ENCODE peak calls at places on chromosomes 1 and 21, in eight cellular contexts. T is fibroblast of pulmonary artery; N is stimulated activated CD4-positive, alpha-beta T cell treated with anti-CD3 and anti-CD28 coated beads, Interleukin-2, amount 100 ng/mL, for 24 hours; G is fibroblast of lung; Z is activated T-cell treated with anti-CD3 and anti-CD28 coated beads, Interleukin-2, amount 50 U/mL, for 72 hours; A is NCI-H510A; C is naive thymus-derived CD4-positive, alpha-beta T cell; E is stimulated activated CD8-positive, alpha-beta memory T cell treated with anti-CD3 and anti-CD28 coated beads, Interleukin-4, amount 100 ng/mL, for 48 hours. H is an unnamed sample.

GRCh38 chr1:114901739-114902255 is 47.1 kb downstream of the SYCP1 start:
- DNase-seq in A (no peak), T (no peak), C (no peak), G (no peak), E (no peak), N (no peak), Z (no peak), H (no peak)

GRCh38 chr1:192539450-192540132 is 36.0 kb upstream of the RGS1 start:
- DNase-seq in G (peak; percentile 98), T (peak; percentile 98), C (no peak), E (no peak), A (no peak), Z (no peak), N (no peak), H (no peak)

GRCh38 chr1:240608707-240609106 is 3.2 kb downstream of the GREM2 start:
- DNase-seq in G (no peak), C (no peak), E (no peak), T (peak; percentile 10), Z (no peak), N (no peak), A (no peak), H (no peak)

GRCh38 chr21:44889625-44890337 is 16.3 kb upstream of the PTTG1IP start:
- DNase-seq in T (no peak), E (no peak), Z (no peak), N (no peak), A (no peak), C (no peak), G (no peak), H (no peak)

GRCh38 chr1:111747282-111747734 is 8.1 kb upstream of the INKA2 start:
- DNase-seq in E (peak; percentile 79), N (peak; percentile 75), C (peak; percentile 59), G (peak; percentile 84), A (no peak), Z (peak; percentile 78), T (peak; percentile 89), H (peak; percentile 54)

GRCh38 chr1:28148880-28149195 is 27.7 kb downstream of the PTAFR start:
- DNase-seq in N (no peak), C (no peak), G (no peak), A (no peak), T (no peak), E (no peak), Z (no peak), H (no peak)

GRCh38 chr1:27551953-27552312 is 52.0 kb downstream of the AHDC1 start:
- DNase-seq in G (no peak), N (no peak), A (no peak), C (no peak), E (no peak), T (no peak), Z (no peak), H (no peak)

GRCh38 chr1:156081174-156082110 is 823 bp downstream of the MEX3A start:
- DNase-seq in A (no peak), C (no peak), G (no peak), N (no peak), T (peak; percentile 16), Z (no peak), E (no peak), H (no peak)

GRCh38 chr1:156602557-156602993 is 1.3 kb upstream of the GPATCH4 start:
- DNase-seq in C (no peak), G (no peak), T (no peak), N (no peak), A (no peak), Z (no peak), E (no peak), H (no peak)

GRCh38 chr1:71717186-71717585 is 565.2 kb downstream of the NEGR1 start:
- DNase-seq in E (no peak), N (no peak), A (no peak), T (no peak), G (no peak), Z (no peak), C (no peak), H (no peak)

GRCh38 chr1:110638062-110638461 is 31.9 kb upstream of the KCNA2 start:
- DNase-seq in E (no peak), Z (no peak), T (no peak), C (no peak), N (no peak), G (no peak), A (no peak), H (no peak)

GRCh38 chr1:154716012-154716411 is 108.0 kb upstream of the ADAR start:
- DNase-seq in A (no peak), C (no peak), T (no peak), N (no peak), Z (no peak), G (no peak), E (no peak), H (peak; percentile 26)

GRCh38 chr21:32712043-32712442 is 15.8 kb downstream of the SYNJ1 start:
- DNase-seq in C (no peak), Z (no peak), G (no peak), N (no peak), E (no peak), T (no peak), A (no peak), H (no peak)

GRCh38 chr21:25569711-25570110 is 37.6 kb downstream of the MRPL39 start:
- DNase-seq in Z (no peak), N (no peak), T (no peak), C (no peak), A (no peak), E (no peak), G (no peak), H (no peak)

GRCh38 chr1:222000131-222000530 is 258.2 kb upstream of the DUSP10 start:
- DNase-seq in T (no peak), A (no peak), E (no peak), N (no peak), Z (no peak), G (no peak), C (no peak), H (no peak)

GRCh38 chr1:15758953-15759661 is 512 bp downstream of the FBLIM1 start:
- DNase-seq in G (no peak), C (no peak), A (no peak), N (no peak), T (no peak), Z (no peak), E (no peak), H (no peak)

GRCh38 chr1:23913212-23913880 is at the start of gene CNR2:
- DNase-seq in E (no peak), C (no peak), N (no peak), A (no peak), Z (peak; percentile 28), G (no peak), T (no peak), H (peak; percentile 41)

GRCh38 chr1:243409284-243409683 is 153.4 kb downstream of the SDCCAG8 start:
- DNase-seq in C (no peak), Z (no peak), G (no peak), T (peak; percentile 23), A (no peak), E (no peak), N (no peak), H (no peak)

GRCh38 chr1:4120557-4121292 is 220.7 kb upstream of the C1orf174 start:
- DNase-seq in N (no peak), A (no peak), C (no peak), E (no peak), Z (no peak), T (no peak), G (no peak), H (no peak)

H was measured in immature natural killer cell.